ENCODE peak calls at places on chromosomes 7 and 10, in seven cellular contexts. W is NCI-H1436; A is MCF 10A; R is ovary; M is LHCN-M2; F is activated naive CD4-positive, alpha-beta T cell; O is GM20000. Y is an unnamed sample.

GRCh38 chr7:29877196-29877595 is 70.9 kb downstream of the WIPF3 start:
- DNase-seq in W (no peak), A (no peak), R (no peak), M (peak), F (no peak), O (no peak), Y (no peak)

GRCh38 chr10:114458955-114459354 is 54.7 kb upstream of the AFAP1L2 start:
- DNase-seq in W (no peak), A (peak), R (peak), M (peak), F (no peak), O (peak), Y (peak)

GRCh38 chr10:103499881-103500280 is 6.4 kb downstream of the NEURL1 start:
- DNase-seq in W (no peak), A (no peak), R (no peak), M (no peak), F (no peak), O (no peak), Y (no peak)

GRCh38 chr7:157904211-157904865 is 567.5 kb downstream of the DNAJB6 start:
- DNase-seq in W (no peak), A (no peak), R (no peak), M (no peak), F (no peak), O (no peak), Y (no peak)

GRCh38 chr7:131633342-131633843 is 77.0 kb upstream of the PODXL start:
- DNase-seq in W (no peak), A (peak), R (peak), M (peak), F (no peak), O (no peak), Y (peak)

GRCh38 chr7:43572516-43573049 is 10.3 kb upstream of the STK17A start:
- DNase-seq in W (no peak), A (peak), R (no peak), M (peak), F (no peak), O (no peak), Y (peak)

GRCh38 chr10:6208781-6209235 is 6.1 kb downstream of the PFKFB3 start:
- DNase-seq in W (no peak), A (no peak), R (no peak), M (no peak), F (no peak), O (no peak), Y (no peak)

GRCh38 chr7:87564290-87564963 is 36.3 kb downstream of the ABCB1 start:
- DNase-seq in W (no peak), A (peak), R (no peak), M (peak), F (no peak), O (peak), Y (peak)

GRCh38 chr7:71988176-71988575 is 424.0 kb downstream of the CALN1 start:
- DNase-seq in W (no peak), A (no peak), R (no peak), M (no peak), F (no peak), O (no peak), Y (no peak)

GRCh38 chr7:2402687-2403013 is 761 bp upstream of the CHST12 start:
- DNase-seq in W (no peak), A (no peak), R (no peak), M (no peak), F (no peak), O (no peak), Y (no peak)

GRCh38 chr7:79778786-79779382 is 325.4 kb upstream of the MAGI2 start:
- DNase-seq in W (no peak), A (peak), R (no peak), M (peak), F (no peak), O (no peak), Y (no peak)

GRCh38 chr10:83580373-83581012 is 558.8 kb upstream of the GHITM start:
- DNase-seq in W (no peak), A (no peak), R (no peak), M (no peak), F (no peak), O (no peak), Y (no peak)

GRCh38 chr7:66698652-66699205 is 41.8 kb upstream of the RABGEF1 start:
- DNase-seq in W (no peak), A (no peak), R (no peak), M (no peak), F (no peak), O (no peak), Y (no peak)

GRCh38 chr7:149281508-149282330 is 19.7 kb downstream of the ZNF783 start:
- DNase-seq in W (no peak), A (no peak), R (no peak), M (no peak), F (no peak), O (no peak), Y (no peak)

GRCh38 chr7:79454325-79454960 is 976 bp upstream of the MAGI2 start:
- DNase-seq in W (no peak), A (no peak), R (peak), M (no peak), F (no peak), O (no peak), Y (no peak)

GRCh38 chr10:113775681-113776294 is 24.3 kb downstream of the PLEKHS1 start:
- DNase-seq in W (no peak), A (no peak), R (no peak), M (no peak), F (no peak), O (no peak), Y (no peak)

GRCh38 chr7:107180378-107180777 is 11.6 kb downstream of the HBP1 start:
- DNase-seq in W (no peak), A (peak), R (no peak), M (peak), F (no peak), O (no peak), Y (peak)

GRCh38 chr7:80729586-80730320 is 91.3 kb downstream of the CD36 start:
- DNase-seq in W (no peak), A (peak), R (no peak), M (peak), F (no peak), O (no peak), Y (no peak)

GRCh38 chr7:117399820-117400422 is 27.4 kb downstream of the ASZ1 start:
- DNase-seq in W (no peak), A (no peak), R (no peak), M (peak), F (no peak), O (peak), Y (peak)

GRCh38 chr10:13206546-13207443 is 27.4 kb downstream of the UCMA start:
- DNase-seq in W (no peak), A (peak), R (no peak), M (peak), F (no peak), O (no peak), Y (peak)

GRCh38 chr10:22550732-22551131 is 163.6 kb downstream of the PIP4K2A start:
- DNase-seq in W (peak), A (peak), R (peak), M (peak), F (peak), O (peak), Y (peak)

GRCh38 chr7:115910541-115911164 is 119.9 kb downstream of the TFEC start:
- DNase-seq in W (peak), A (peak), R (no peak), M (peak), F (no peak), O (peak), Y (peak)

GRCh38 chr10:114822771-114823463 is 1.3 kb downstream of the FHIP2A start:
- DNase-seq in W (no peak), A (peak), R (no peak), M (peak), F (no peak), O (no peak), Y (no peak)

GRCh38 chr7:74101061-74101681 is 17.6 kb downstream of the LIMK1 start:
- DNase-seq in W (peak), A (no peak), R (no peak), M (peak), F (no peak), O (peak), Y (peak)

Y was measured in GM12865.